ENCODE peak calls at places on chromosomes 12 and 14, in four cellular contexts. One of them, this sample, is unnamed.

GRCh38 chr14:59664741-59665140 is 88.1 kb upstream of the CCDC175 start:
- DNase-seq in transverse colon: no peak
- DNase-seq in activated CD4-positive, alpha-beta T cell treated with anti-CD3 and anti-CD28 coated beads, Interleukin-2, amount 50 U/mL, for 1 hour: no peak
- DNase-seq in hypothalamus: no peak
- DNase-seq in this sample: no peak

GRCh38 chr12:121511931-121512330 is 68.9 kb downstream of the KDM2B start:
- DNase-seq in transverse colon: no peak
- DNase-seq in activated CD4-positive, alpha-beta T cell treated with anti-CD3 and anti-CD28 coated beads, Interleukin-2, amount 50 U/mL, for 1 hour: no peak
- DNase-seq in hypothalamus: no peak
- DNase-seq in this sample: no peak

GRCh38 chr12:102848832-102849231 is 68.2 kb downstream of the PAH start:
- DNase-seq in transverse colon: no peak
- DNase-seq in activated CD4-positive, alpha-beta T cell treated with anti-CD3 and anti-CD28 coated beads, Interleukin-2, amount 50 U/mL, for 1 hour: no peak
- DNase-seq in hypothalamus: no peak
- DNase-seq in this sample: no peak

GRCh38 chr12:121915841-121916321 is 2.5 kb upstream of the CFAP251 start:
- DNase-seq in transverse colon: no peak
- DNase-seq in activated CD4-positive, alpha-beta T cell treated with anti-CD3 and anti-CD28 coated beads, Interleukin-2, amount 50 U/mL, for 1 hour: no peak
- DNase-seq in hypothalamus: no peak
- DNase-seq in this sample: no peak

GRCh38 chr12:123134265-123134664 is 16.6 kb downstream of the PITPNM2 start:
- DNase-seq in transverse colon: no peak
- DNase-seq in activated CD4-positive, alpha-beta T cell treated with anti-CD3 and anti-CD28 coated beads, Interleukin-2, amount 50 U/mL, for 1 hour: no peak
- DNase-seq in hypothalamus: no peak
- DNase-seq in this sample: no peak

GRCh38 chr12:124756151-124756550 is 107.5 kb downstream of the SCARB1 start:
- DNase-seq in transverse colon: no peak
- DNase-seq in activated CD4-positive, alpha-beta T cell treated with anti-CD3 and anti-CD28 coated beads, Interleukin-2, amount 50 U/mL, for 1 hour: no peak
- DNase-seq in hypothalamus: no peak
- DNase-seq in this sample: no peak

GRCh38 chr12:70822431-70822830 is 98.1 kb downstream of the PTPRR start:
- DNase-seq in transverse colon: no peak
- DNase-seq in activated CD4-positive, alpha-beta T cell treated with anti-CD3 and anti-CD28 coated beads, Interleukin-2, amount 50 U/mL, for 1 hour: no peak
- DNase-seq in hypothalamus: no peak
- DNase-seq in this sample: no peak

GRCh38 chr14:61887628-61888027 is 125.4 kb downstream of the SNAPC1 start:
- DNase-seq in transverse colon: no peak
- DNase-seq in activated CD4-positive, alpha-beta T cell treated with anti-CD3 and anti-CD28 coated beads, Interleukin-2, amount 50 U/mL, for 1 hour: no peak
- DNase-seq in hypothalamus: no peak
- DNase-seq in this sample: no peak

GRCh38 chr14:88835661-88836060 is 11.2 kb downstream of the TTC8 start:
- DNase-seq in transverse colon: no peak
- DNase-seq in activated CD4-positive, alpha-beta T cell treated with anti-CD3 and anti-CD28 coated beads, Interleukin-2, amount 50 U/mL, for 1 hour: no peak
- DNase-seq in hypothalamus: no peak
- DNase-seq in this sample: no peak

GRCh38 chr12:53174881-53175491 is 5.5 kb upstream of the ZNF740 start:
- DNase-seq in transverse colon: no peak
- DNase-seq in activated CD4-positive, alpha-beta T cell treated with anti-CD3 and anti-CD28 coated beads, Interleukin-2, amount 50 U/mL, for 1 hour: no peak
- DNase-seq in hypothalamus: no peak
- DNase-seq in this sample: no peak

GRCh38 chr12:71694099-71694820 is 8.4 kb downstream of the TMEM19 start:
- DNase-seq in transverse colon: peak
- DNase-seq in activated CD4-positive, alpha-beta T cell treated with anti-CD3 and anti-CD28 coated beads, Interleukin-2, amount 50 U/mL, for 1 hour: no peak
- DNase-seq in hypothalamus: no peak
- DNase-seq in this sample: no peak

GRCh38 chr12:12381982-12382381 is 25.1 kb downstream of the BORCS5 start:
- DNase-seq in transverse colon: no peak
- DNase-seq in activated CD4-positive, alpha-beta T cell treated with anti-CD3 and anti-CD28 coated beads, Interleukin-2, amount 50 U/mL, for 1 hour: no peak
- DNase-seq in hypothalamus: no peak
- DNase-seq in this sample: no peak

GRCh38 chr14:63673882-63674497 is 32.3 kb upstream of the WDR89 start:
- DNase-seq in transverse colon: no peak
- DNase-seq in activated CD4-positive, alpha-beta T cell treated with anti-CD3 and anti-CD28 coated beads, Interleukin-2, amount 50 U/mL, for 1 hour: no peak
- DNase-seq in hypothalamus: no peak
- DNase-seq in this sample: no peak

GRCh38 chr14:100375273-100375962 is 52.3 kb downstream of the SLC25A47 start:
- DNase-seq in transverse colon: peak
- DNase-seq in activated CD4-positive, alpha-beta T cell treated with anti-CD3 and anti-CD28 coated beads, Interleukin-2, amount 50 U/mL, for 1 hour: peak
- DNase-seq in hypothalamus: no peak
- DNase-seq in this sample: peak

GRCh38 chr14:44108601-44109000 is 398.5 kb downstream of the FSCB start:
- DNase-seq in transverse colon: no peak
- DNase-seq in activated CD4-positive, alpha-beta T cell treated with anti-CD3 and anti-CD28 coated beads, Interleukin-2, amount 50 U/mL, for 1 hour: no peak
- DNase-seq in hypothalamus: no peak
- DNase-seq in this sample: no peak

GRCh38 chr12:46926536-46926935 is 100.7 kb upstream of the SLC38A4 start:
- DNase-seq in transverse colon: no peak
- DNase-seq in activated CD4-positive, alpha-beta T cell treated with anti-CD3 and anti-CD28 coated beads, Interleukin-2, amount 50 U/mL, for 1 hour: no peak
- DNase-seq in hypothalamus: no peak
- DNase-seq in this sample: no peak

GRCh38 chr12:125070117-125070516 is 4.9 kb downstream of the AACS start:
- DNase-seq in transverse colon: no peak
- DNase-seq in activated CD4-positive, alpha-beta T cell treated with anti-CD3 and anti-CD28 coated beads, Interleukin-2, amount 50 U/mL, for 1 hour: no peak
- DNase-seq in hypothalamus: no peak
- DNase-seq in this sample: no peak

GRCh38 chr12:14995583-14996425 is 23.0 kb downstream of the PDE6H start:
- DNase-seq in transverse colon: no peak
- DNase-seq in activated CD4-positive, alpha-beta T cell treated with anti-CD3 and anti-CD28 coated beads, Interleukin-2, amount 50 U/mL, for 1 hour: no peak
- DNase-seq in hypothalamus: no peak
- DNase-seq in this sample: no peak

GRCh38 chr12:98373019-98373554 is 142.3 kb upstream of the TMPO start:
- DNase-seq in transverse colon: no peak
- DNase-seq in activated CD4-positive, alpha-beta T cell treated with anti-CD3 and anti-CD28 coated beads, Interleukin-2, amount 50 U/mL, for 1 hour: no peak
- DNase-seq in hypothalamus: no peak
- DNase-seq in this sample: no peak

GRCh38 chr12:119682635-119683340 is 14.9 kb downstream of the PRKAB1 start:
- DNase-seq in transverse colon: no peak
- DNase-seq in activated CD4-positive, alpha-beta T cell treated with anti-CD3 and anti-CD28 coated beads, Interleukin-2, amount 50 U/mL, for 1 hour: no peak
- DNase-seq in hypothalamus: no peak
- DNase-seq in this sample: no peak

GRCh38 chr12:43281563-43281962 is 270.4 kb downstream of the ADAMTS20 start:
- DNase-seq in transverse colon: no peak
- DNase-seq in activated CD4-positive, alpha-beta T cell treated with anti-CD3 and anti-CD28 coated beads, Interleukin-2, amount 50 U/mL, for 1 hour: no peak
- DNase-seq in hypothalamus: no peak
- DNase-seq in this sample: no peak